ENCODE peak calls at places on chromosomes 1 and 21, in eight cellular contexts. One of them, this sample, is unnamed.

GRCh38 chr1:26336477-26337205 is 17.3 kb downstream of the CRYBG2 start:
- DNase-seq in neural progenitor cell: peak; percentile 91
- DNase-seq in GM23338: peak; percentile 92
- DNase-seq in endodermal cell: peak; percentile 98
- DNase-seq in CD8-positive, alpha-beta T cell: peak; percentile 85
- DNase-seq in gastrocnemius medialis: peak; percentile 20
- DNase-seq in ovary: peak; percentile 54
- DNase-seq in lung: peak; percentile 89
- DNase-seq in this sample: peak; percentile 45

GRCh38 chr1:230109871-230110667 is 43.0 kb downstream of the GALNT2 start:
- DNase-seq in neural progenitor cell: peak; percentile 52
- DNase-seq in GM23338: no peak
- DNase-seq in endodermal cell: peak; percentile 45
- DNase-seq in CD8-positive, alpha-beta T cell: peak; percentile 29
- DNase-seq in gastrocnemius medialis: no peak
- DNase-seq in ovary: no peak
- DNase-seq in lung: no peak
- DNase-seq in this sample: no peak

GRCh38 chr1:180580237-180580636 is 21.5 kb downstream of the OVAAL start:
- DNase-seq in neural progenitor cell: peak; percentile 43
- DNase-seq in GM23338: no peak
- DNase-seq in endodermal cell: no peak
- DNase-seq in CD8-positive, alpha-beta T cell: no peak
- DNase-seq in gastrocnemius medialis: no peak
- DNase-seq in ovary: no peak
- DNase-seq in lung: no peak
- DNase-seq in this sample: no peak

GRCh38 chr1:41665962-41666917 is 181.8 kb upstream of the EDN2 start:
- DNase-seq in neural progenitor cell: no peak
- DNase-seq in GM23338: no peak
- DNase-seq in endodermal cell: no peak
- DNase-seq in CD8-positive, alpha-beta T cell: no peak
- DNase-seq in gastrocnemius medialis: no peak
- DNase-seq in ovary: no peak
- DNase-seq in lung: no peak
- DNase-seq in this sample: no peak

GRCh38 chr1:30232288-30232899 is 491.0 kb downstream of the MATN1 start:
- DNase-seq in neural progenitor cell: peak; percentile 35
- DNase-seq in GM23338: peak; percentile 71
- DNase-seq in endodermal cell: peak; percentile 82
- DNase-seq in CD8-positive, alpha-beta T cell: no peak
- DNase-seq in gastrocnemius medialis: no peak
- DNase-seq in ovary: no peak
- DNase-seq in lung: no peak
- DNase-seq in this sample: no peak

GRCh38 chr1:89865498-89866385 is 44.9 kb downstream of the LRRC8D start:
- DNase-seq in neural progenitor cell: no peak
- DNase-seq in GM23338: no peak
- DNase-seq in endodermal cell: no peak
- DNase-seq in CD8-positive, alpha-beta T cell: no peak
- DNase-seq in gastrocnemius medialis: no peak
- DNase-seq in ovary: no peak
- DNase-seq in lung: no peak
- DNase-seq in this sample: no peak

GRCh38 chr1:246219508-246220030 is 287.5 kb downstream of the SMYD3 start:
- DNase-seq in neural progenitor cell: peak; percentile 72
- DNase-seq in GM23338: peak; percentile 28
- DNase-seq in endodermal cell: peak; percentile 70
- DNase-seq in CD8-positive, alpha-beta T cell: no peak
- DNase-seq in gastrocnemius medialis: no peak
- DNase-seq in ovary: no peak
- DNase-seq in lung: no peak
- DNase-seq in this sample: no peak

GRCh38 chr1:219188331-219188803 is 14.7 kb downstream of the LYPLAL1 start:
- DNase-seq in neural progenitor cell: no peak
- DNase-seq in GM23338: no peak
- DNase-seq in endodermal cell: no peak
- DNase-seq in CD8-positive, alpha-beta T cell: no peak
- DNase-seq in gastrocnemius medialis: no peak
- DNase-seq in ovary: no peak
- DNase-seq in lung: no peak
- DNase-seq in this sample: no peak

GRCh38 chr1:175530167-175530566 is 213.2 kb downstream of the TNR start:
- DNase-seq in neural progenitor cell: no peak
- DNase-seq in GM23338: no peak
- DNase-seq in endodermal cell: peak; percentile 48
- DNase-seq in CD8-positive, alpha-beta T cell: no peak
- DNase-seq in gastrocnemius medialis: no peak
- DNase-seq in ovary: no peak
- DNase-seq in lung: no peak
- DNase-seq in this sample: no peak

GRCh38 chr1:227896710-227897655 is 50.7 kb downstream of the WNT9A start:
- DNase-seq in neural progenitor cell: no peak
- DNase-seq in GM23338: no peak
- DNase-seq in endodermal cell: peak; percentile 38
- DNase-seq in CD8-positive, alpha-beta T cell: no peak
- DNase-seq in gastrocnemius medialis: no peak
- DNase-seq in ovary: peak; percentile 11
- DNase-seq in lung: no peak
- DNase-seq in this sample: no peak

GRCh38 chr1:208231929-208232360 is 12.2 kb downstream of the PLXNA2 start:
- DNase-seq in neural progenitor cell: peak; percentile 31
- DNase-seq in GM23338: peak; percentile 22
- DNase-seq in endodermal cell: peak; percentile 73
- DNase-seq in CD8-positive, alpha-beta T cell: no peak
- DNase-seq in gastrocnemius medialis: no peak
- DNase-seq in ovary: no peak
- DNase-seq in lung: no peak
- DNase-seq in this sample: no peak

GRCh38 chr1:223708001-223708359 is 4.4 kb upstream of the CAPN2 start:
- DNase-seq in neural progenitor cell: no peak
- DNase-seq in GM23338: no peak
- DNase-seq in endodermal cell: peak; percentile 43
- DNase-seq in CD8-positive, alpha-beta T cell: no peak
- DNase-seq in gastrocnemius medialis: no peak
- DNase-seq in ovary: no peak
- DNase-seq in lung: no peak
- DNase-seq in this sample: no peak

GRCh38 chr21:33201945-33202344 is 27.8 kb upstream of the IFNAR2 start:
- DNase-seq in neural progenitor cell: no peak
- DNase-seq in GM23338: no peak
- DNase-seq in endodermal cell: no peak
- DNase-seq in CD8-positive, alpha-beta T cell: no peak
- DNase-seq in gastrocnemius medialis: no peak
- DNase-seq in ovary: no peak
- DNase-seq in lung: peak; percentile 29
- DNase-seq in this sample: no peak

GRCh38 chr21:33199516-33200217 is 30.1 kb upstream of the IFNAR2 start:
- DNase-seq in neural progenitor cell: peak; percentile 85
- DNase-seq in GM23338: peak; percentile 91
- DNase-seq in endodermal cell: peak; percentile 88
- DNase-seq in CD8-positive, alpha-beta T cell: peak; percentile 63
- DNase-seq in gastrocnemius medialis: peak; percentile 71
- DNase-seq in ovary: peak; percentile 68
- DNase-seq in lung: peak; percentile 86
- DNase-seq in this sample: peak; percentile 98

GRCh38 chr21:33196956-33197374 is 32.8 kb upstream of the IFNAR2 start:
- DNase-seq in neural progenitor cell: peak; percentile 91
- DNase-seq in GM23338: peak; percentile 96
- DNase-seq in endodermal cell: peak; percentile 91
- DNase-seq in CD8-positive, alpha-beta T cell: peak; percentile 50
- DNase-seq in gastrocnemius medialis: no peak
- DNase-seq in ovary: peak; percentile 62
- DNase-seq in lung: peak; percentile 73
- DNase-seq in this sample: peak; percentile 79

GRCh38 chr21:33197546-33197945 is 32.2 kb upstream of the IFNAR2 start:
- DNase-seq in neural progenitor cell: no peak
- DNase-seq in GM23338: peak; percentile 34
- DNase-seq in endodermal cell: no peak
- DNase-seq in CD8-positive, alpha-beta T cell: no peak
- DNase-seq in gastrocnemius medialis: no peak
- DNase-seq in ovary: no peak
- DNase-seq in lung: peak; percentile 75
- DNase-seq in this sample: no peak

DNA sequence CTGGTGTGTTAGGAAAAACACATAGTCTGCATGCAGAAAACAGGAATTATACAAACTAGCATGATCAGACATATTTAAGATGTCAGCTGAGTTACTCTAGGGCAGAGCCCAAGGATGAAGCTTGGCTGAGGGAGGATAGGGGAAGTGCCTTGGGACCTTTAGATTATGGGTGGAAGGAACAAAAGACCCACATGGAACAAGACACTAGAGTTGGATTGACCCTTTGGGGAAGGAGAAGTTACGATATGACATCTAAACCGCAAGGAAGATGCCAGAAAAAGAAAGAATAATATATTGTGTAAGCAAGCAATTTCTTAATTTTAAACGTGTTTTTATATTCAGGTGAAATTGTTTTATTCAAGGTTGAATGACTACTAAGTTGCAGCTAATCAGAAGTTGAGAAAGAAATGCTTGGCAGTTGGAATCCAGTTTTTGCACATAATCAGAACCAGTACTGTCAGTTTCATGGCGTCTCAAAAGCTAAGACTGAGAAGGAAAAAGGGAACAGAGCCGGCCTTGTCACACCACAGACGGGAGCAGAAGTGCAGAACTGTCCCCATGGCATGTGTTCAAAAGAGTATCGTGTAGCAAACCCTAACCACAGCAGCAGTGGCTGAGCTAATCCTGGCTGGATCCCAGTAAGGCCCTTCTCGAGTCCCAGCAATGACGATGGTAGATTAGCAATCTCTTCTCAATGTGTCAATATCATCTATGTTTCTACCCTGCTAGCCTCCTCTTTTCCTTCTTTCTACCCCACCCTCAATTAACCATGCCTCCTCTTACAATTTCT is 31.2 kb upstream of the IFNAR2 start:
- DNase-seq in neural progenitor cell: no peak
- DNase-seq in GM23338: no peak
- DNase-seq in endodermal cell: no peak
- DNase-seq in CD8-positive, alpha-beta T cell: no peak
- DNase-seq in gastrocnemius medialis: peak; percentile 64
- DNase-seq in ovary: no peak
- DNase-seq in lung: peak; percentile 65
- DNase-seq in this sample: peak; percentile 65
- H3K27ac ChIP-seq in neural progenitor cell: no peak overlapping the region
- H3K27ac ChIP-seq in GM23338: no peak overlapping the region
- H3K27ac ChIP-seq in endodermal cell: no peak overlapping the region
- H3K27ac ChIP-seq in CD8-positive, alpha-beta T cell: no peak overlapping the region
- H3K27ac ChIP-seq in gastrocnemius medialis: peak overlapping the region; percentile 45
- H3K27ac ChIP-seq in ovary: no peak overlapping the region
- H3K27ac ChIP-seq in lung: peak overlapping the region; percentile 18
- H3K27ac ChIP-seq in this sample: peak overlapping the region; percentile 77

GRCh38 chr1:13759072-13759471 is 59.1 kb downstream of the PRDM2 start:
- DNase-seq in neural progenitor cell: no peak
- DNase-seq in GM23338: peak; percentile 54
- DNase-seq in endodermal cell: no peak
- DNase-seq in CD8-positive, alpha-beta T cell: no peak
- DNase-seq in gastrocnemius medialis: no peak
- DNase-seq in ovary: no peak
- DNase-seq in lung: peak; percentile 45
- DNase-seq in this sample: no peak
- TF ChIP-seq CTCF in neural progenitor cell: no peak
- TF ChIP-seq CTCF in GM23338: no peak
- TF ChIP-seq CTCF in endodermal cell: peak; percentile 12
- TF ChIP-seq CTCF in CD8-positive, alpha-beta T cell: no peak
- TF ChIP-seq CTCF in gastrocnemius medialis: no peak
- TF ChIP-seq CTCF in ovary: no peak
- TF ChIP-seq CTCF in lung: no peak
- TF ChIP-seq CTCF in this sample: no peak

GRCh38 chr1:27569088-27569459 is 34.9 kb downstream of the AHDC1 start:
- DNase-seq in neural progenitor cell: peak; percentile 44
- DNase-seq in GM23338: no peak
- DNase-seq in endodermal cell: no peak
- DNase-seq in CD8-positive, alpha-beta T cell: no peak
- DNase-seq in gastrocnemius medialis: no peak
- DNase-seq in ovary: no peak
- DNase-seq in lung: no peak
- DNase-seq in this sample: no peak

GRCh38 chr1:27571439-27572018 is 32.4 kb downstream of the AHDC1 start:
- DNase-seq in neural progenitor cell: peak; percentile 67
- DNase-seq in GM23338: peak; percentile 68
- DNase-seq in endodermal cell: peak; percentile 78
- DNase-seq in CD8-positive, alpha-beta T cell: no peak
- DNase-seq in gastrocnemius medialis: no peak
- DNase-seq in ovary: peak; percentile 86
- DNase-seq in lung: no peak
- DNase-seq in this sample: no peak

GRCh38 chr1:27569506-27570382 is 34.2 kb downstream of the AHDC1 start:
- DNase-seq in neural progenitor cell: peak; percentile 77
- DNase-seq in GM23338: peak; percentile 62
- DNase-seq in endodermal cell: peak; percentile 80
- DNase-seq in CD8-positive, alpha-beta T cell: no peak
- DNase-seq in gastrocnemius medialis: no peak
- DNase-seq in ovary: no peak
- DNase-seq in lung: no peak
- DNase-seq in this sample: no peak

GRCh38 chr1:27570823-27571222 is 33.1 kb downstream of the AHDC1 start:
- DNase-seq in neural progenitor cell: peak; percentile 89
- DNase-seq in GM23338: peak; percentile 86
- DNase-seq in endodermal cell: peak; percentile 86
- DNase-seq in CD8-positive, alpha-beta T cell: no peak
- DNase-seq in gastrocnemius medialis: no peak
- DNase-seq in ovary: peak; percentile 55
- DNase-seq in lung: no peak
- DNase-seq in this sample: no peak

GRCh38 chr1:27570383-27570755 is 33.6 kb downstream of the AHDC1 start:
- DNase-seq in neural progenitor cell: peak; percentile 49
- DNase-seq in GM23338: no peak
- DNase-seq in endodermal cell: peak; percentile 68
- DNase-seq in CD8-positive, alpha-beta T cell: no peak
- DNase-seq in gastrocnemius medialis: peak; percentile 77
- DNase-seq in ovary: no peak
- DNase-seq in lung: no peak
- DNase-seq in this sample: no peak
- H3K4me1 ChIP-seq in neural progenitor cell: peaks cover 94% of the 10 kb centered on the region
- H3K4me1 ChIP-seq in GM23338: peaks cover 82% of the 10 kb centered on the region
- H3K4me1 ChIP-seq in endodermal cell: peaks cover 65% of the 10 kb centered on the region
- H3K4me1 ChIP-seq in CD8-positive, alpha-beta T cell: peaks cover 16% of the 10 kb centered on the region
- H3K4me1 ChIP-seq in gastrocnemius medialis: peaks cover 94% of the 10 kb centered on the region
- H3K4me1 ChIP-seq in ovary: peaks cover 66% of the 10 kb centered on the region
- H3K4me1 ChIP-seq in lung: peaks cover 40% of the 10 kb centered on the region
- H3K4me1 ChIP-seq in this sample: peaks cover 88% of the 10 kb centered on the region

DNA sequence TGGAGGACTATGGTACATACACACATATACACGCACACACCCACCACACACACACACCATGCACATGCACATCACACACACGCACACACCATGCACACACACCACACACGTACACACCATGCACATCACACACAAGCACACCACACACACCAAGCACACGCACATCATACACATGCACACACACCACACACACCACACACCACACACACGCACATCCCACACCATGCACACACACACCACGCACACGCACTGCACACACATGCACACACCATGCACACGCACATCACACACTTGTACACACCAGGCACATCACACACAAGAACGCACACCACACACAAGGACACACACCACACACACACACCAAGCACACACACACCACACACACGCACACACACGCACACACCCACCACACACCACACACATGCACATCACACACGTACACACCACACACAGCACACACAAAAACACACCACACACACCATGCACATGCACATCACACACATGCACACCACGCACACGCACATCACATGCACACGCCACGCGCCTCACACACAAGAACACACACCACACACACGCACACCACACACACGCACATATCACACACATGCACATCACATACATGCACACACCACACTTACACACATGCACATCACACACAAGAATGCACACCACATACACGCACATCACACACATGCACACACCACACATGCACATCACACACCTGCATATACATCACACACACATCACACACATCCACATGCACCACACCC is 9.2 kb downstream of the PDE9A start:
- DNase-seq in neural progenitor cell: no peak
- DNase-seq in GM23338: no peak
- DNase-seq in endodermal cell: no peak
- DNase-seq in CD8-positive, alpha-beta T cell: no peak
- DNase-seq in gastrocnemius medialis: no peak
- DNase-seq in ovary: no peak
- DNase-seq in lung: no peak
- DNase-seq in this sample: no peak
- H3K27ac ChIP-seq in neural progenitor cell: no peak overlapping the region
- H3K27ac ChIP-seq in GM23338: no peak overlapping the region
- H3K27ac ChIP-seq in endodermal cell: no peak overlapping the region
- H3K27ac ChIP-seq in CD8-positive, alpha-beta T cell: no peak overlapping the region
- H3K27ac ChIP-seq in gastrocnemius medialis: no peak overlapping the region
- H3K27ac ChIP-seq in ovary: no peak overlapping the region
- H3K27ac ChIP-seq in lung: no peak overlapping the region
- H3K27ac ChIP-seq in this sample: no peak overlapping the region